ENCODE peak calls at places on chromosomes 3 and 15, in five cellular contexts. K, P, Z, Q and O are unnamed samples.

GRCh38 chr3:170295586-170295985 is 61.9 kb upstream of the SKIL start:
- DNase-seq in K (no peak), P (no peak), Z (no peak), Q (no peak), O (no peak)

GRCh38 chr3:52088445-52089367 is 32.3 kb upstream of the DUSP7 start:
- DNase-seq in K (no peak), P (peak), Z (peak), Q (no peak), O (no peak)

GRCh38 chr3:74413547-74414241 is 200.8 kb downstream of the CNTN3 start:
- DNase-seq in K (no peak), P (no peak), Z (no peak), Q (no peak), O (no peak)

GRCh38 chr3:29864809-29865208 is 583.9 kb downstream of the RBMS3 start:
- DNase-seq in K (no peak), P (no peak), Z (no peak), Q (no peak), O (no peak)

GRCh38 chr3:66153961-66154923 is 66.6 kb upstream of the SLC25A26 start:
- DNase-seq in K (no peak), P (no peak), Z (peak), Q (no peak), O (no peak)

GRCh38 chr3:50341537-50341936 is 901 bp upstream of the RASSF1 start:
- DNase-seq in K (no peak), P (no peak), Z (no peak), Q (no peak), O (no peak)

GRCh38 chr3:116966649-116967048 is 257.1 kb downstream of the TUSC7 start:
- DNase-seq in K (no peak), P (no peak), Z (no peak), Q (no peak), O (no peak)

GRCh38 chr3:108959017-108959416 is 5.3 kb upstream of the GUCA1C start:
- DNase-seq in K (no peak), P (no peak), Z (no peak), Q (no peak), O (no peak)

GRCh38 chr3:78979083-78979482 is 788.7 kb downstream of the ROBO1 start:
- DNase-seq in K (no peak), P (no peak), Z (no peak), Q (no peak), O (no peak)

GRCh38 chr3:57060089-57060829 is at the start of gene SPATA12:
- DNase-seq in K (peak), P (peak), Z (peak), Q (peak), O (no peak)

GRCh38 chr3:184129012-184129411 is 6.1 kb upstream of the EIF2B5 start:
- DNase-seq in K (peak), P (no peak), Z (peak), Q (peak), O (no peak)

GRCh38 chr3:122918576-122919290 is 108.8 kb downstream of the SEMA5B start:
- DNase-seq in K (no peak), P (no peak), Z (peak), Q (no peak), O (no peak)

GRCh38 chr3:128681277-128681829 is 30.7 kb upstream of the RPN1 start:
- DNase-seq in K (no peak), P (no peak), Z (no peak), Q (no peak), O (peak)

GRCh38 chr3:100635273-100635701 is 25.9 kb downstream of the ADGRG7 start:
- DNase-seq in K (no peak), P (no peak), Z (no peak), Q (peak), O (no peak)

GRCh38 chr3:152760024-152760563 is 74.8 kb upstream of the P2RY1 start:
- DNase-seq in K (no peak), P (no peak), Z (no peak), Q (no peak), O (no peak)
- H3K4me3 ChIP-seq in K (no peak), P (no peak), Z (no peak), Q (no peak), O (no peak)

GRCh38 chr15:73965094-73965729 is 26.9 kb downstream of the STOML1 start:
- DNase-seq in K (no peak), P (no peak), Z (no peak), Q (peak), O (no peak)
- H3K4me3 ChIP-seq in K (no peak), P (no peak), Z (no peak), Q (peak), O (peak)

GRCh38 chr3:12954891-12955650 is 113.7 kb upstream of the RPL32 start:
- DNase-seq in K (no peak), P (peak), Z (peak), Q (peak), O (no peak)
- H3K4me3 ChIP-seq in K (no peak), P (no peak), Z (no peak), Q (no peak), O (no peak)

GRCh38 chr3:119295816-119296484 is 1.8 kb downstream of the ARHGAP31 start:
- DNase-seq in K (no peak), P (no peak), Z (peak), Q (no peak), O (no peak)
- H3K4me3 ChIP-seq in K (no peak), P (peak), Z (peak), Q (peak), O (peak)